ENCODE peak calls at places on chromosomes 13 and 19, in four cellular contexts. W is left lung, Q is progenitor cell of endocrine pancreas, B is IMR-90. F is an unnamed sample.

GRCh38 chr19:3360494-3361383 is 5.6 kb upstream of the NFIC start:
- DNase-seq in W (peak), Q (no peak), B (no peak), F (peak)

GRCh38 chr13:114032121-114032799 is 58.4 kb upstream of the C13orf46 start:
- DNase-seq in W (no peak), Q (no peak), B (peak), F (no peak)

GRCh38 chr13:80469841-80470378 is 129.0 kb upstream of the SPRY2 start:
- DNase-seq in W (no peak), Q (no peak), B (peak), F (no peak)

GRCh38 chr19:39172700-39173501 is 23.9 kb upstream of the NCCRP1 start:
- DNase-seq in W (no peak), Q (no peak), B (no peak), F (no peak)

GRCh38 chr19:14519860-14520407 is 1.7 kb upstream of the DNAJB1 start:
- DNase-seq in W (no peak), Q (no peak), B (peak), F (no peak)

GRCh38 chr19:17164644-17165043 is 50.5 kb upstream of the USE1 start:
- DNase-seq in W (no peak), Q (no peak), B (no peak), F (no peak)

GRCh38 chr13:113879017-113879416 is 15.1 kb upstream of the GAS6 start:
- DNase-seq in W (no peak), Q (no peak), B (no peak), F (no peak)

GRCh38 chr13:34730966-34731365 is 211.1 kb upstream of the NBEA start:
- DNase-seq in W (no peak), Q (no peak), B (no peak), F (no peak)

GRCh38 chr19:48391100-48392005 is at the start of gene KDELR1:
- DNase-seq in W (peak), Q (peak), B (peak), F (peak)

GRCh38 chr19:40216777-40217026 is 1.5 kb downstream of the TTC9B start:
- DNase-seq in W (no peak), Q (no peak), B (no peak), F (no peak)

GRCh38 chr13:23899555-23899954 is 2.3 kb upstream of the C1QTNF9B start:
- DNase-seq in W (no peak), Q (no peak), B (peak), F (no peak)

GRCh38 chr19:16118489-16119033 is 6.9 kb downstream of the RAB8A start:
- DNase-seq in W (no peak), Q (no peak), B (no peak), F (no peak)

GRCh38 chr19:610801-611505 is 21.3 kb downstream of the HCN2 start:
- DNase-seq in W (no peak), Q (no peak), B (peak), F (no peak)

GRCh38 chr19:11496391-11497163 is 9.1 kb downstream of the ZNF653 start:
- DNase-seq in W (peak), Q (peak), B (peak), F (peak)
- TF ChIP-seq CTCF in W (peak), Q (peak), B (peak), F (peak)

DNA sequence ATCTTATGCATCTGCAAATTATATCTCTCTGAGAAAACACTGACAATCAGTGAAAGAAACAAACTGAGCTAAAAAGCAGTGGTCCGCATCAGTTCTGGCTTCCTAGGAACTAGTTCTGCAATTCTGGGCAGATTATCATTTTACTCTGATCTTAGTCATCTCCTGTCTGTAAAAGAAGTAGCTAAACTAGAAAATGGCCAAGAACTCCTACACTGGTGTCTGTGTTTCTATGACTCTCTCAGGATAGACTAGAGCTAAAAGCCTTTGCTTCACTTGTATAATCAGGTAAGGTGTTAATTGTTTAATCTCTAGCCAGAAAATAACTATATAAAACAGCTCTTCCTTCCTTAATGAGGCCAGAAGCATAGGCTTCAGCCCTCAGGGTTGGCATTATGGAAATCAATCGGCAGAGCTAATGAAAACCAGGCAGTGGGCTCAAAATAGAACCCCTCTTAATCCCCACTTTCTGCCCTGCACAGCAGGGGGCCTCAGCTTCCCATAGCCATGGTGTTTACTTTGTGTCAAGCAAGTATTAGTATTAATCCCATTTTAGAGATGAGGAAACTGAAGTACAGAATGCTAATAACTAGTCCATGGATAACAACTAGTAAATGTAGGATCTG is 459.2 kb downstream of the FGF14 start:
- DNase-seq in W (no peak), Q (no peak), B (no peak), F (no peak)
- TF ChIP-seq CTCF in W (no peak), Q (no peak), B (no peak), F (no peak)

DNA sequence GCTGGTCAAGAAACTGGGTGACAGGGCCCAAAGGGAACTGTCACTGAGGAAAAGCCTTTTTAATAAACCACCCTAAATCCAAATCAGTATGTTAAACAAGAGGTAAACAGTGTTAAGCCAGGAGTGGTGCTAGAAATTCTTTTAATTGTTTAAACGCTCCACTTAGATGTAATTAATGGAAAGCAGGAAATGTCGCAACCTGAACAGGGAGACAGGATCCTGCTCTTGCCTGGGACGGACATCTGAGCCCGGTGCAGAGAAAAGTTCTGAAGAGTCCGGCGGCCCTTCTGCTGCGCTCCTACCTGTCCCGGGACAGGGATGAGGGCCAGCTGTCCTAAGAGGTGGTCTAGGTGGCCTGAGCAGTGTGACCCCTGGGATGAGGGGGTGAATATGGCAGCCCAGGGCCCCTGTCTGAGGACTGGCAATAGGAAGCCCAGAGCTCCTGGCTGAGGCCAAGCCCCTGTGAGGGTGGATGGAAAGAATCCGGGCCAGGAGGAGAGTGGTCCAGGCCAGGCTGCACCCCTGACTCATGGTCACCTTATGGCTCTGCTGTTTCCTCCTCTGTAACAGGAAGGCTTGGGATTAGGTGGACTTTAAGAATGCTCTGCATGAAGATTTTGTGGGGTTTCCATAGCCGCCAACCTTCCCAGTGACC is 112.8 kb upstream of the GJB6 start:
- DNase-seq in W (no peak), Q (no peak), B (no peak), F (no peak)
- TF ChIP-seq CTCF in W (no peak), Q (no peak), B (no peak), F (no peak)

DNA sequence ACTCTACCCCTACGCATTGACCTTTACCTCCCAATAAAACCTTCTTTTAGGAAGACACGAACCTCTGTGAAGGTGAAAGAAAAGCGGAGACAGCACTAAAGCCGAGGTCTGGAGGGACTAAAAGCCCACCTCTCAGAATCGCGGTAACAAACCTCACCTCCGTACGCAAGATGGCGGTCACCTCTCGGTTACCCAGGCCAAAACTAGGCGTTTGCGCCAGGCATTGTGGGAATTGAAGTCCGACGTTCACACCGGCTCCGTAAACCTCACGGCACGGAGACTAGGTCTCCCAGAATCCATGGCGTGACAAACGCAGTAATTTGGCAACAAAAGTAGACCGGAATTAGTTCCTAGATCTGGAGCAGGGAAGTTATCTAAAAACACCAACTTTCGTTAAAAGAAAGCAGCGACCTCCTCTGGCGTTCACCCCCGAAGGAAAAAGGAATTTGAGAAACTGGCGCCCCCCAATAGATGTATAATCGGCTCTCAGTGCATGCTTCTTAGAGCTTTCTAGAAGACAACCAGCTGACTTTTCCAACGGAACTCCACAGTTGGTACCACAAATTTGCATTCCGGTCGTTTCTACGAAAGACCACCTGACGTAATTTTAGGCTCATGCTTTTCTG is at the start of gene N4BP2L2:
- DNase-seq in W (peak), Q (peak), B (peak), F (peak)
- TF ChIP-seq CTCF in W (no peak), Q (no peak), B (peak), F (no peak)

GRCh38 chr13:38325426-38325825 is 24.2 kb upstream of the UFM1 start:
- DNase-seq in W (no peak), Q (no peak), B (no peak), F (no peak)

DNA sequence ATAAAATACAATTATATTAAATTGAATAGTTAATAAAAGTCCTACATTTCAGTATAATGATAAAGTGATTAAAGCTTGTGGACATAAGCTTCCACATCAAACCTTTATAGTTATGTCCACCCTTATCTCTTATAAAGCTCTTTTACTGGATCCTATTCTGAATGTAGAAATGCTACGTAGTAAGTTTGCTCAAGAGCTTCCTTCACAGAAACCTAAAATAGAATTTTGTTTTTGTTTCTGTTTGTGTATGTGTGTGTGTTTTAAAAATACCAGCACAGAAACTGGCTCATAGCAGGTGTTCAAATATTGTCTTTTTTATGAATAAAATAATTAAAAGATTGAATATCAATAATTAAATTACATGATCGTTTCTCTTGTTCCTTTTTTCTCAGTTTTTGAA is 21.0 kb upstream of the UFM1 start:
- DNase-seq in W (no peak), Q (no peak), B (no peak), F (no peak)
- TF ChIP-seq CTCF in W (no peak), Q (no peak), B (no peak), F (no peak)

DNA sequence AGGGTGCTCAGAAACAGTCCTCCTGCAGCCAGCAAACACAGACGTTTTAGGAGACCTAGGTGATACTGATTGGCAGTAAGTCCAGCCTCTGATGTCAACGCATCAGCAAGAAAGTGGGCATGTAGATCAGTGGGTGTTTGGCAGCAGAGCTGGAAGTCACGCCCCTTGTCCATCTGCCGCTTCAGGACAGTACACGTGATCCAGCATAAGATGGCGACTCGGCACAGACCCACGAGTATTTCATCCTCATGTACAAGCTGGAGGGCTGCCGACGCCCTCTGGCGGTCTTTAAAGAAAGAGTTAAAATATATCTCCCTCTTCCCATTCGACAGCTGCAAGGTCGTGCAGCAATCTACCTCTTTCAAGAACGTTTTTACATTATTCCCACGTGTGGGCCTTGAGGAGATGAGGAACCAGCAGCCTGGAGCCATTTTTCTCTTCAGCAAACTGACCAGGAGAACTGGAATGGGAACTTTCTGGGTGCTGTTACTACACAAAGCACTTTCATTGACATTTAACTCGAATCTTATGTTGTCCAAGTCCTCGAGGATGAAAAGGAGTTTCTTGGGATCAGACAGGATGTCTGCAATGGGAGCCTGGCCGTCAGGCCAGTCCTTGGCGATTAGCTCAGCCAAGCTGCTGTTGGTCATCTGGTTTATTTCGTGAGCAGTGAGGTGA is 22.3 kb downstream of the NLRP11 start:
- DNase-seq in W (peak), Q (no peak), B (peak), F (no peak)
- TF ChIP-seq CTCF in W (no peak), Q (no peak), B (peak), F (no peak)